ENCODE peak calls at places on chromosomes 16 and 17, in nine cellular contexts. M is AG09309, I is AG04450, X is sigmoid colon, G is upper lobe of left lung, C is fibroblast of pulmonary artery, D is astrocyte of the cerebellum, Q is adrenal gland, F is body of pancreas. L is an unnamed sample.

GRCh38 chr17:78237403-78238012 is 6.1 kb downstream of the TMEM235 start:
- DNase-seq in M (no peak), I (no peak), X (no peak), G (no peak), C (no peak), D (no peak), Q (no peak), F (no peak), L (no peak)

GRCh38 chr16:26569793-26570192 is 496.9 kb upstream of the C16orf82 start:
- DNase-seq in M (no peak), I (no peak), X (no peak), G (no peak), C (no peak), D (no peak), Q (peak), F (no peak), L (no peak)

GRCh38 chr16:81583893-81584705 is 139.5 kb downstream of the CMIP start:
- DNase-seq in M (no peak), I (peak), X (no peak), G (no peak), C (no peak), D (no peak), Q (peak), F (peak), L (no peak)

GRCh38 chr16:54651440-54651839 is 279.2 kb upstream of the IRX5 start:
- DNase-seq in M (no peak), I (no peak), X (no peak), G (no peak), C (no peak), D (no peak), Q (no peak), F (no peak), L (no peak)

GRCh38 chr17:43212641-43213490 is 1.2 kb downstream of the TMEM106A start:
- DNase-seq in M (no peak), I (no peak), X (no peak), G (no peak), C (no peak), D (no peak), Q (no peak), F (peak), L (no peak)

GRCh38 chr17:56034120-56034757 is 119.0 kb upstream of the ANKFN1 start:
- DNase-seq in M (no peak), I (no peak), X (no peak), G (no peak), C (no peak), D (no peak), Q (no peak), F (no peak), L (no peak)

GRCh38 chr17:2924211-2924610 is 128.0 kb downstream of the RAP1GAP2 start:
- DNase-seq in M (no peak), I (no peak), X (no peak), G (no peak), C (peak), D (no peak), Q (no peak), F (no peak), L (no peak)

GRCh38 chr17:15377608-15378007 is 36.2 kb upstream of the TEKT3 start:
- DNase-seq in M (peak), I (peak), X (no peak), G (no peak), C (peak), D (peak), Q (no peak), F (peak), L (no peak)

GRCh38 chr17:41666708-41667279 is 21.9 kb upstream of the EIF1 start:
- DNase-seq in M (no peak), I (no peak), X (peak), G (peak), C (peak), D (no peak), Q (peak), F (peak), L (peak)
- H3K4me3 ChIP-seq in M (peak), I (peak), X (peak), G (peak), C (peak), D (peak), Q (no peak), F (no peak), L (peak)

GRCh38 chr17:58246104-58246740 is 7.8 kb downstream of the LPO start:
- DNase-seq in M (no peak), I (no peak), X (no peak), G (no peak), C (no peak), D (no peak), Q (no peak), F (no peak), L (no peak)
- H3K4me3 ChIP-seq in M (no peak), I (no peak), X (no peak), G (no peak), C (no peak), D (no peak), Q (no peak), F (no peak), L (no peak)

GRCh38 chr17:75513667-75514052 is 1.7 kb downstream of the CASKIN2 start:
- DNase-seq in M (no peak), I (no peak), X (no peak), G (no peak), C (no peak), D (no peak), Q (no peak), F (no peak), L (peak)
- H3K4me3 ChIP-seq in M (no peak), I (peak), X (peak), G (peak), C (peak), D (peak), Q (no peak), F (no peak), L (peak)

DNA sequence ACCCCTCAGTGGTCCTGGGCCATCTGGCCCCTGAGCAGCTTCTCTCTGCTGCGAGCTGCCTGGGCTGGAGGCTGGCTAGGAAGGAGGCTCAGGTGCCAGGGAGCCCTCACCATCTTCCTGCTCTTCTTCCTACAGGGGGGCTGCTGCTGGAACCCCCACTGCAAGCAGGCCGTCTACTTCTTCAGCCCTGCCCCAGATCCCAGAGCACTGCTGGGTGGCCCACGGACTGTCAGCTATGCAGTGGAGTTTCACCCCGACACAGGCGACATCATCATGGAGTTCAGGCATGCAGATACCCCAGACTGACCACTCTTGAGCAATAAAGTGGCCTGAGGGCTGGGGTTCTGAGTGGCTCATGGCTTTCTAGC is 46.1 kb downstream of the PRMT7 start:
- DNase-seq in M (no peak), I (no peak), X (no peak), G (no peak), C (no peak), D (no peak), Q (no peak), F (no peak), L (no peak)
- H3K4me3 ChIP-seq in M (no peak), I (no peak), X (no peak), G (no peak), C (no peak), D (no peak), Q (no peak), F (no peak), L (no peak)

GRCh38 chr16:1153480-1154160 is 714 bp downstream of the CACNA1H start:
- DNase-seq in M (no peak), I (no peak), X (no peak), G (peak), C (no peak), D (no peak), Q (no peak), F (no peak), L (no peak)
- H3K4me3 ChIP-seq in M (no peak), I (peak), X (peak), G (peak), C (no peak), D (no peak), Q (no peak), F (no peak), L (peak)

GRCh38 chr17:59846391-59847165 is 46.2 kb downstream of the TUBD1 start:
- DNase-seq in M (no peak), I (peak), X (peak), G (no peak), C (peak), D (peak), Q (peak), F (peak), L (peak)
- H3K4me3 ChIP-seq in M (no peak), I (no peak), X (peak), G (no peak), C (no peak), D (no peak), Q (no peak), F (no peak), L (peak)

DNA sequence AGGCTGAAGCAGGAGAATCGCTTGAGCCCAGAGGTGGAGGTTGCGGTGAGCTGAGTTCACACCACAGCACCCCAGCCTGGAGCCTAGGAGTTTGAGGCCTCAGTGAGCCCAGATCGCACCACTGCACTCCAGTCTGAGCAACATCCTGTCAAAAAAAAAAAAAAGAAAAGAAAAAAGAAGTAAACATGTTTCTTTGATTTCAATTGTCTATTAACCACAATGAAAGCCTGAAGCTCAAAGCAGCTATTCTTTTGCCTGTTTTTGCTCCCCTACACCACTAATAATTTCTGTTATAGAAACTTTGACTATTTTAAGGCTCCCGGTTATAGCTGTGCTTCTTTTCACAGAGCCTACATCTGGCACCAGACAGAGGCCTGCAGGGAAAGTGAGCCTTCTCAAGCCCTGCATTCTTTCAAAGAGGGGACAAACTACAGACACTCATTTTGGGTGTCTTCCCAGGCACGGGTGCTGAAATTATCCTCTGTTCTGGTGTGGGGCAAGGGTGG is 14.1 kb upstream of the SLC52A1 start:
- DNase-seq in M (no peak), I (no peak), X (no peak), G (no peak), C (no peak), D (no peak), Q (no peak), F (no peak), L (no peak)
- H3K4me3 ChIP-seq in M (no peak), I (no peak), X (no peak), G (no peak), C (no peak), D (no peak), Q (no peak), F (no peak), L (no peak)

L was measured in psoas muscle.